ENCODE peak calls at places on chromosome 18, in five cellular contexts. T is psoas muscle, Q is thoracic aorta, O is neural crest cell, R is uterus. P is an unnamed sample.

GRCh38 chr18:28009589-28009988 is 167.3 kb downstream of the CDH2 start:
- DNase-seq in T (no peak), Q (no peak), O (no peak), R (no peak), P (no peak)

GRCh38 chr18:25921677-25922421 is 168.6 kb downstream of the SS18 start:
- DNase-seq in T (no peak), Q (no peak), O (peak; percentile 3), R (no peak), P (no peak)

GRCh38 chr18:73848656-73849055 is 299.0 kb downstream of the FBXO15 start:
- DNase-seq in T (no peak), Q (no peak), O (no peak), R (no peak), P (peak; percentile 86)

GRCh38 chr18:3262234-3263171 is 570 bp downstream of the MYL12B start:
- DNase-seq in T (no peak), Q (no peak), O (no peak), R (no peak), P (no peak)

GRCh38 chr18:28080876-28081300 is 96.0 kb downstream of the CDH2 start:
- DNase-seq in T (no peak), Q (no peak), O (no peak), R (no peak), P (no peak)

GRCh38 chr18:50429207-50429948 is 54.5 kb downstream of the SKA1 start:
- DNase-seq in T (no peak), Q (no peak), O (no peak), R (no peak), P (no peak)

GRCh38 chr18:9135912-9136314 is 668 bp upstream of the ANKRD12 start:
- DNase-seq in T (no peak), Q (no peak), O (no peak), R (no peak), P (no peak)

GRCh38 chr18:7329036-7329435 is 98.1 kb downstream of the LRRC30 start:
- DNase-seq in T (no peak), Q (no peak), O (no peak), R (no peak), P (no peak)

GRCh38 chr18:13641551-13642439 is 84.6 kb downstream of the FAM210A start:
- DNase-seq in T (peak; percentile 55), Q (no peak), O (no peak), R (peak; percentile 36), P (no peak)

GRCh38 chr18:48138211-48138610 is 207.8 kb upstream of the SMAD2 start:
- DNase-seq in T (no peak), Q (no peak), O (no peak), R (no peak), P (no peak)

GRCh38 chr18:9631814-9632496 is 17.6 kb upstream of the PPP4R1 start:
- DNase-seq in T (no peak), Q (no peak), O (no peak), R (no peak), P (peak; percentile 82)

GRCh38 chr18:74476154-74476553 is 19.0 kb upstream of the DIPK1C start:
- DNase-seq in T (no peak), Q (no peak), O (peak; percentile 64), R (peak; percentile 52), P (no peak)

GRCh38 chr18:11432360-11432811 is 177.0 kb upstream of the SLC35G4 start:
- DNase-seq in T (no peak), Q (no peak), O (no peak), R (no peak), P (no peak)

GRCh38 chr18:33611525-33612135 is 33.6 kb downstream of the ASXL3 start:
- DNase-seq in T (no peak), Q (no peak), O (no peak), R (no peak), P (no peak)

GRCh38 chr18:50560681-50561629 is 1.1 kb downstream of the MAPK4 start:
- DNase-seq in T (no peak), Q (no peak), O (peak; percentile 22), R (peak; percentile 13), P (no peak)

GRCh38 chr18:75291460-75291859 is 80.9 kb downstream of the TSHZ1 start:
- DNase-seq in T (no peak), Q (no peak), O (no peak), R (no peak), P (no peak)

GRCh38 chr18:73355076-73355475 is 487.3 kb upstream of the NETO1 start:
- DNase-seq in T (no peak), Q (no peak), O (no peak), R (no peak), P (no peak)

GRCh38 chr18:47754311-47755101 is 176.0 kb downstream of the SMAD2 start:
- DNase-seq in T (no peak), Q (no peak), O (peak; percentile 71), R (no peak), P (no peak)

GRCh38 chr18:48036191-48036590 is 105.7 kb upstream of the SMAD2 start:
- DNase-seq in T (peak; percentile 35), Q (no peak), O (no peak), R (peak; percentile 16), P (no peak)

GRCh38 chr18:2147866-2148265 is 423.4 kb downstream of the METTL4 start:
- DNase-seq in T (peak; percentile 60), Q (no peak), O (no peak), R (peak; percentile 14), P (no peak)

GRCh38 chr18:3889803-3890202 is 439.8 kb downstream of the TGIF1 start:
- DNase-seq in T (peak; percentile 29), Q (no peak), O (no peak), R (no peak), P (peak; percentile 51)

GRCh38 chr18:3794537-3795348 is 344.8 kb downstream of the TGIF1 start:
- DNase-seq in T (no peak), Q (no peak), O (no peak), R (no peak), P (peak; percentile 81)

GRCh38 chr18:7459851-7460774 is 107.0 kb upstream of the PTPRM start:
- DNase-seq in T (no peak), Q (no peak), O (no peak), R (peak; percentile 21), P (no peak)

GRCh38 chr18:10660485-10660884 is 134.7 kb downstream of the NAPG start:
- DNase-seq in T (peak; percentile 35), Q (no peak), O (no peak), R (no peak), P (peak; percentile 35)

GRCh38 chr18:3611313-3612038 is 161.5 kb downstream of the TGIF1 start:
- DNase-seq in T (no peak), Q (no peak), O (no peak), R (no peak), P (no peak)

GRCh38 chr18:50986360-50987087 is 18.7 kb downstream of the ELAC1 start:
- DNase-seq in T (no peak), Q (no peak), O (no peak), R (no peak), P (peak; percentile 59)

GRCh38 chr18:8835556-8835955 is 130.2 kb downstream of the MTCL1 start:
- DNase-seq in T (peak; percentile 35), Q (no peak), O (no peak), R (no peak), P (peak; percentile 69)

GRCh38 chr18:12630136-12630535 is 27.8 kb downstream of the SPIRE1 start:
- DNase-seq in T (no peak), Q (no peak), O (no peak), R (no peak), P (no peak)

GRCh38 chr18:56727399-56727798 is 76.2 kb downstream of the WDR7 start:
- DNase-seq in T (no peak), Q (no peak), O (no peak), R (no peak), P (no peak)

GRCh38 chr18:58118510-58118909 is 74.5 kb downstream of the NEDD4L start:
- DNase-seq in T (no peak), Q (no peak), O (no peak), R (no peak), P (no peak)

GRCh38 chr18:68972176-68972575 is 174.3 kb downstream of the CCDC102B start:
- DNase-seq in T (no peak), Q (no peak), O (no peak), R (no peak), P (no peak)

GRCh38 chr18:51447351-51447896 is 249.9 kb upstream of the MEX3C start:
- DNase-seq in T (peak; percentile 40), Q (no peak), O (no peak), R (no peak), P (no peak)

GRCh38 chr18:52348209-52348608 is 8.2 kb downstream of the DCC start:
- DNase-seq in T (no peak), Q (no peak), O (no peak), R (no peak), P (no peak)

GRCh38 chr18:6683112-6683876 is 46.2 kb upstream of the ARHGAP28 start:
- DNase-seq in T (no peak), Q (no peak), O (no peak), R (no peak), P (no peak)

DNA sequence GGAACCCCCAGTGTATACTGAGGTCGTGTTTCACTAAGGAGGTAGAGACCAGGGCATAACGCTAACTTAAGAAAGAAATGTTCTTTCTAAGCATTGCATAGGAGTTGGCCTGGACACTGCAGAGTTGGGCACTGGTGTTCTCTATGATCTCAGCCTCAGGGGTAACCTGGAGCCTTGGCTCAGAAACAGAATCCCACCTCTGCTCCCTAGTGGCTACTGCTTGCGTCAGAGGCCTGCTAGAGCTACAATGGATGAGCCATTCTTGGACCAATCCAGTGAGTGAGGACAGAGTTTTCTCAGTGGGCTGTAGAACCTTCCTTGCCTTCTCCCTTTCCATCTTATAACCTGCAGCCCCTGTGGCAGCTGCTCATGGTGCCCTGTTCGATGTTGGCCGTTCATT is 324.4 kb upstream of the CELF4 start:
- DNase-seq in T (no peak), Q (no peak), O (no peak), R (no peak), P (no peak)
- TF ChIP-seq CTCF in T (no peak), Q (no peak), O (no peak), R (no peak), P (no peak)

GRCh38 chr18:59358611-59359575 is at the start of gene LMAN1:
- DNase-seq in T (peak; percentile 97), Q (peak; percentile 78), O (peak; percentile 96), R (peak; percentile 96), P (peak; percentile 72)
- TF ChIP-seq CTCF in T (no peak), Q (no peak), O (no peak), R (no peak), P (no peak)

GRCh38 chr18:21191596-21192307 is 50.3 kb upstream of the GREB1L start:
- DNase-seq in T (peak; percentile 28), Q (no peak), O (peak; percentile 57), R (peak; percentile 20), P (peak; percentile 27)
- TF ChIP-seq CTCF in T (peak; percentile 49), Q (peak; percentile 25), O (peak; percentile 71), R (no peak), P (peak; percentile 88)

GRCh38 chr18:76936877-76937276 is 114.5 kb downstream of the ZNF236 start:
- DNase-seq in T (no peak), Q (no peak), O (no peak), R (no peak), P (no peak)

GRCh38 chr18:76935722-76936337 is 113.5 kb downstream of the ZNF236 start:
- DNase-seq in T (no peak), Q (no peak), O (no peak), R (no peak), P (no peak)

GRCh38 chr18:76938619-76939018 is 116.3 kb downstream of the ZNF236 start:
- DNase-seq in T (no peak), Q (no peak), O (no peak), R (no peak), P (no peak)

GRCh38 chr18:76941284-76941683 is 118.9 kb downstream of the ZNF236 start:
- DNase-seq in T (no peak), Q (no peak), O (no peak), R (no peak), P (no peak)

GRCh38 chr18:76937597-76937996 is 115.2 kb downstream of the ZNF236 start:
- DNase-seq in T (no peak), Q (no peak), O (no peak), R (no peak), P (no peak)
- TF ChIP-seq CTCF in T (no peak), Q (no peak), O (peak; percentile 14), R (no peak), P (peak; percentile 25)